ENCODE peak calls at places on chromosomes 2 and 18, in nine cellular contexts. K is GM23248, V is HCT116, F is GM23338, J is neural progenitor cell, D is OCI-LY7, Q is PC-3, R is MM.1S, S is SK-N-SH. W is an unnamed sample.
A peak's percentile ranks its signal among the peaks of the same experiment; 100 is the strongest.

GRCh38 chr2:9883897-9884296 is 40.6 kb downstream of the TAF1B start:
- DNase-seq in K (no peak), V (no peak), F (no peak), J (no peak), D (no peak), Q (no peak), R (no peak), S (no peak), W (no peak)

GRCh38 chr2:156778916-156779315 is 342.7 kb downstream of the GPD2 start:
- DNase-seq in K (no peak), V (no peak), F (no peak), J (no peak), D (no peak), Q (no peak), R (no peak), S (no peak), W (peak; percentile 7)

GRCh38 chr2:37614061-37614802 is 57.2 kb downstream of the CDC42EP3 start:
- DNase-seq in K (peak; percentile 98), V (no peak), F (no peak), J (no peak), D (no peak), Q (peak; percentile 45), R (no peak), S (no peak), W (peak; percentile 56)

GRCh38 chr2:236241181-236242056 is 22.8 kb downstream of the ASB18 start:
- DNase-seq in K (no peak), V (no peak), F (no peak), J (no peak), D (no peak), Q (no peak), R (no peak), S (no peak), W (no peak)

GRCh38 chr2:23293063-23293462 is 91.9 kb upstream of the KLHL29 start:
- DNase-seq in K (peak; percentile 39), V (no peak), F (no peak), J (no peak), D (no peak), Q (peak; percentile 33), R (no peak), S (no peak), W (no peak)

GRCh38 chr18:38115201-38115600 is 549.6 kb upstream of the CELF4 start:
- DNase-seq in K (no peak), V (no peak), F (no peak), J (no peak), D (no peak), Q (no peak), R (no peak), S (no peak), W (no peak)

GRCh38 chr2:236663267-236663666 is 93.6 kb downstream of the ACKR3 start:
- DNase-seq in K (peak; percentile 58), V (no peak), F (no peak), J (no peak), D (no peak), Q (no peak), R (no peak), S (no peak), W (peak; percentile 40)

GRCh38 chr2:201774546-201774945 is 6.2 kb downstream of the ALS2 start:
- DNase-seq in K (no peak), V (no peak), F (no peak), J (no peak), D (no peak), Q (peak; percentile 70), R (no peak), S (no peak), W (no peak)

GRCh38 chr2:215693269-215693998 is 257.6 kb upstream of the FN1 start:
- DNase-seq in K (peak; percentile 86), V (no peak), F (no peak), J (no peak), D (no peak), Q (peak; percentile 85), R (no peak), S (no peak), W (no peak)

GRCh38 chr2:73897934-73898333 is 5.1 kb downstream of the ACTG2 start:
- DNase-seq in K (no peak), V (no peak), F (no peak), J (no peak), D (no peak), Q (no peak), R (no peak), S (no peak), W (no peak)

GRCh38 chr2:52327641-52328040 is 1295.7 kb upstream of the NRXN1 start:
- DNase-seq in K (no peak), V (no peak), F (no peak), J (no peak), D (peak; percentile 5), Q (no peak), R (no peak), S (no peak), W (no peak)

GRCh38 chr18:49726564-49726963 is 86.8 kb downstream of the ACAA2 start:
- DNase-seq in K (no peak), V (no peak), F (no peak), J (no peak), D (no peak), Q (no peak), R (no peak), S (no peak), W (no peak)

GRCh38 chr2:215368493-215368809 is 56.6 kb downstream of the ATIC start:
- DNase-seq in K (no peak), V (no peak), F (no peak), J (no peak), D (no peak), Q (no peak), R (no peak), S (no peak), W (no peak)

GRCh38 chr2:183284606-183285005 is 160.4 kb downstream of the NUP35 start:
- DNase-seq in K (peak; percentile 92), V (no peak), F (no peak), J (no peak), D (no peak), Q (peak; percentile 88), R (no peak), S (no peak), W (no peak)

GRCh38 chr2:217695033-217695520 is 307.7 kb downstream of the TNS1 start:
- DNase-seq in K (peak; percentile 99), V (no peak), F (no peak), J (no peak), D (no peak), Q (peak; percentile 40), R (peak; percentile 48), S (no peak), W (peak; percentile 48)

GRCh38 chr2:11152591-11152990 is 2.7 kb upstream of the SLC66A3 start:
- DNase-seq in K (no peak), V (no peak), F (no peak), J (no peak), D (no peak), Q (no peak), R (no peak), S (no peak), W (no peak)

GRCh38 chr18:50687491-50687890 is 127.6 kb downstream of the MAPK4 start:
- DNase-seq in K (no peak), V (no peak), F (no peak), J (no peak), D (no peak), Q (no peak), R (no peak), S (no peak), W (no peak)

GRCh38 chr2:54997826-54998225 is 52.4 kb downstream of the RTN4 start:
- DNase-seq in K (no peak), V (no peak), F (peak; percentile 55), J (no peak), D (no peak), Q (no peak), R (no peak), S (no peak), W (no peak)
- H3K4me2 ChIP-seq in K (peak overlapping the region; percentile 75), V (no peak overlapping the region), F (no peak overlapping the region), J (no peak overlapping the region), D (no peak overlapping the region), Q (no peak overlapping the region), R (no peak overlapping the region), S (peak overlapping the region; percentile 62), W (no peak overlapping the region)

DNA sequence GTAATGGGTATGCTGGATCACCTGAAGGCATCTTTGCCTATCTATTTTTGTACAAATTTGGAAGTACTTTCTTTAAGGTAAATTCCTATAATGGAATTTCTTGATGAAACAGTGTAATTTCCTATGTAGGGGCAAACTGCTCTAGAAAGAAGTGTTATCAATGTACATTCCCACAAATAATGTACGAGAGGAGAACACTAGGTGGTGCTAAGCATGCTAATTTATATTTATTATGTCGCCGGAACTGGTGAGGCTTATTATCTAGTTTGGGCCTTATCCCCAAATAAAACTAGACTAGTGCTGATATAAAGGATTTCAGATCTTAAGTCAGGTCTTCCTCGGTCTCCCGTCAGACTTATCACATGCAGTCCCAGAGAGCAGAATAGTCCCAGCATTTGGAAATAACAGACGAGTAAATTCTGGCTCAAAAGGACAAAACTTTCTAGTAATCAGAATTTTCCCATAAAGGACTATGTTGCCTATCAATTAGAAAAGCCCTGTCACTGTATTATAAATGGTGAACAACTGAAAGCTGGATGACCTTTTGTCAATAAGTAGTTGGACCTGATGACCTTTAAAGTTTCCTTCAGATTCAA is 86.9 kb upstream of the RBBP8 start:
- DNase-seq in K (peak; percentile 49), V (peak; percentile 21), F (peak; percentile 21), J (peak; percentile 13), D (peak; percentile 24), Q (peak; percentile 60), R (no peak), S (peak; percentile 35), W (peak; percentile 25)
- TF ChIP-seq EZH2phosphoT487 in K (no peak), V (no peak), F (no peak), J (no peak), D (no peak), Q (no peak), R (no peak), S (no peak), W (no peak)

DNA sequence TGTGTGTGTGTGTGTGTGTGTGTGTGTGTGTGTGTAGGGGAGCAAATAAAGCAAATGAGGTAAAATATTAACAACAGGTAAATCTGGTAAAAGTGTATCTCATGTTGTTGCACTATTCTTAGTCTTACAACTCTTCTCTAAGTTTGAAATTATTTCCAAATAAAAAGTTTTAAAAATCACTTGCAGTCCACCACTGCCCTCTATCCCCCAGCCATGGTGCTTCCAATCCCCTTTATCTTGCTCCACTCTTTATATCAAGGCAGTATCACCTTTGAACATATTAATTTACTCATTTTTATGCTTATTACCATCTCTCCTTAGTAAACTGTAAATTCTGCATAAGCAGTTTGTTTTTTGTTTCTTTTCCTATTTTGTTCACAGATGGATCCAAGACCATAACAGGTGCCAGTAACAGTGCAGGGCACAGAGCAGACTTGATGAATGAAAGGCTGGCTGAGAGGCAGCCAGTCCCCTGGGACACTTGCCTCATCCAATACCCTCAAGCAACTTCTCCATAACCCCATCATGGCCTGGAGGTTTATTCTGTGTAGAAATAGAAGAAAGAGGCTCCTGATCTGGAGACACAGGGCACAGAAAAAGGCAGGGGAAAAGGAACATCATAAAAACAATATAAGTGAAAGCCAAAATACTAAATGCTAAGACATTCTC is 67.6 kb downstream of the LDAH start:
- DNase-seq in K (no peak), V (no peak), F (no peak), J (no peak), D (peak; percentile 31), Q (no peak), R (no peak), S (no peak), W (no peak)
- H3K4me1 ChIP-seq in K (no peaks in the 10 kb centered on the region), V (no peaks in the 10 kb centered on the region), F (no peaks in the 10 kb centered on the region), J (no peaks in the 10 kb centered on the region), D (peaks cover 6% of the 10 kb centered on the region), Q (no peaks in the 10 kb centered on the region), R (no peaks in the 10 kb centered on the region), S (no peaks in the 10 kb centered on the region), W (no peaks in the 10 kb centered on the region)

DNA sequence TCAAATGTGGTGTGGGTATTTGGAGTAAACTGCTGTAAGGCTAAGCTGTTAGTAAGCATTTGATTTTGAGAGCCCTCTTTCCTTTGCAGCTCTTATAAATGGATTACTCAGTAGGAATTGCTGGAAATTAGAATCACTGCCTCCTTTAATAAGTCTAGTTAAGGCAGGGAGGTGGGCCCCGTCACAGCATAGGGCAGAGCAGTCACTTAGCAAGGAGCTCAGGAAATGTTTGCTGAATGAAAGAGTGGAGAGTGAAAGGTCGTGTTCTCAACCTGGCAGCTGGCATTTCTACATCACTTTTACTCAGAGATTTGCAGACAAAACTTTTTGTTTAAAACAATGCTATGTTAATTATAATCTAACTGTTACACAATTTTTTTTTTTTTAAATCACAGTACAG is 25.5 kb downstream of the ITGA6 start:
- DNase-seq in K (no peak), V (no peak), F (no peak), J (no peak), D (no peak), Q (no peak), R (no peak), S (no peak), W (no peak)
- H3K4me2 ChIP-seq in K (no peak overlapping the region), V (no peak overlapping the region), F (no peak overlapping the region), J (peak overlapping the region; percentile 12), D (no peak overlapping the region), Q (no peak overlapping the region), R (no peak overlapping the region), S (no peak overlapping the region), W (no peak overlapping the region)

W was measured in hepatocyte.